ENCODE peak calls at places on chromosomes 3 and 15, in eight cellular contexts. One of them, this sample, is unnamed.

GRCh38 chr3:138124689-138125420 is 7.3 kb downstream of the A4GNT start:
- DNase-seq in activated naive CD4-positive, alpha-beta T cell treated with anti-CD3 and anti-CD28 coated beads, Interleukin-2, amount 50 U/mL, for 72 hours: no peak
- DNase-seq in stimulated activated CD4-positive, alpha-beta T cell treated with anti-CD3 and anti-CD28 coated beads, TNF-alpha, amount 100 ng/mL, for 24 hours: no peak
- DNase-seq in activated CD4-positive, CD25-positive, alpha-beta regulatory T cell: no peak
- DNase-seq in progenitor cell of endocrine pancreas: no peak
- DNase-seq in cardiac muscle cell: no peak
- DNase-seq in glutamatergic neuron: no peak
- DNase-seq in NCI-H1092 treated with DMSO at 0.1 percent for 48 hours: no peak
- DNase-seq in this sample: no peak

GRCh38 chr3:59451041-59451763 is 401.4 kb upstream of the CFAP20DC start:
- DNase-seq in stimulated activated CD4-positive, alpha-beta T cell treated with anti-CD3 and anti-CD28 coated beads, TNF-alpha, amount 100 ng/mL, for 24 hours: peak
- DNase-seq in progenitor cell of endocrine pancreas: no peak
- DNase-seq in activated naive CD4-positive, alpha-beta T cell treated with anti-CD3 and anti-CD28 coated beads, Interleukin-2, amount 50 U/mL, for 72 hours: peak
- DNase-seq in cardiac muscle cell: peak
- DNase-seq in activated CD4-positive, CD25-positive, alpha-beta regulatory T cell: peak
- DNase-seq in NCI-H1092 treated with DMSO at 0.1 percent for 48 hours: no peak
- DNase-seq in glutamatergic neuron: no peak
- DNase-seq in this sample: no peak

GRCh38 chr3:13963137-13963886 is 83.4 kb upstream of the WNT7A start:
- DNase-seq in activated CD4-positive, CD25-positive, alpha-beta regulatory T cell: no peak
- DNase-seq in cardiac muscle cell: no peak
- DNase-seq in stimulated activated CD4-positive, alpha-beta T cell treated with anti-CD3 and anti-CD28 coated beads, TNF-alpha, amount 100 ng/mL, for 24 hours: no peak
- DNase-seq in activated naive CD4-positive, alpha-beta T cell treated with anti-CD3 and anti-CD28 coated beads, Interleukin-2, amount 50 U/mL, for 72 hours: no peak
- DNase-seq in glutamatergic neuron: no peak
- DNase-seq in progenitor cell of endocrine pancreas: no peak
- DNase-seq in NCI-H1092 treated with DMSO at 0.1 percent for 48 hours: no peak
- DNase-seq in this sample: no peak

GRCh38 chr3:128326051-128326823 is 140.5 kb downstream of the DNAJB8 start:
- DNase-seq in stimulated activated CD4-positive, alpha-beta T cell treated with anti-CD3 and anti-CD28 coated beads, TNF-alpha, amount 100 ng/mL, for 24 hours: no peak
- DNase-seq in glutamatergic neuron: no peak
- DNase-seq in NCI-H1092 treated with DMSO at 0.1 percent for 48 hours: no peak
- DNase-seq in progenitor cell of endocrine pancreas: no peak
- DNase-seq in cardiac muscle cell: no peak
- DNase-seq in activated CD4-positive, CD25-positive, alpha-beta regulatory T cell: no peak
- DNase-seq in activated naive CD4-positive, alpha-beta T cell treated with anti-CD3 and anti-CD28 coated beads, Interleukin-2, amount 50 U/mL, for 72 hours: no peak
- DNase-seq in this sample: no peak

GRCh38 chr3:4351164-4351855 is 48.1 kb downstream of the SETMAR start:
- DNase-seq in glutamatergic neuron: no peak
- DNase-seq in activated naive CD4-positive, alpha-beta T cell treated with anti-CD3 and anti-CD28 coated beads, Interleukin-2, amount 50 U/mL, for 72 hours: peak
- DNase-seq in progenitor cell of endocrine pancreas: no peak
- DNase-seq in cardiac muscle cell: peak
- DNase-seq in NCI-H1092 treated with DMSO at 0.1 percent for 48 hours: no peak
- DNase-seq in activated CD4-positive, CD25-positive, alpha-beta regulatory T cell: no peak
- DNase-seq in stimulated activated CD4-positive, alpha-beta T cell treated with anti-CD3 and anti-CD28 coated beads, TNF-alpha, amount 100 ng/mL, for 24 hours: peak
- DNase-seq in this sample: no peak

GRCh38 chr3:49166752-49167556 is 823 bp upstream of the CCDC71 start:
- DNase-seq in glutamatergic neuron: no peak
- DNase-seq in activated CD4-positive, CD25-positive, alpha-beta regulatory T cell: no peak
- DNase-seq in activated naive CD4-positive, alpha-beta T cell treated with anti-CD3 and anti-CD28 coated beads, Interleukin-2, amount 50 U/mL, for 72 hours: no peak
- DNase-seq in NCI-H1092 treated with DMSO at 0.1 percent for 48 hours: no peak
- DNase-seq in cardiac muscle cell: no peak
- DNase-seq in progenitor cell of endocrine pancreas: no peak
- DNase-seq in stimulated activated CD4-positive, alpha-beta T cell treated with anti-CD3 and anti-CD28 coated beads, TNF-alpha, amount 100 ng/mL, for 24 hours: no peak
- DNase-seq in this sample: no peak

GRCh38 chr15:68820589-68821189 is at the start of gene ANP32A:
- DNase-seq in NCI-H1092 treated with DMSO at 0.1 percent for 48 hours: peak
- DNase-seq in stimulated activated CD4-positive, alpha-beta T cell treated with anti-CD3 and anti-CD28 coated beads, TNF-alpha, amount 100 ng/mL, for 24 hours: peak
- DNase-seq in activated CD4-positive, CD25-positive, alpha-beta regulatory T cell: peak
- DNase-seq in glutamatergic neuron: peak
- DNase-seq in cardiac muscle cell: peak
- DNase-seq in progenitor cell of endocrine pancreas: peak
- DNase-seq in activated naive CD4-positive, alpha-beta T cell treated with anti-CD3 and anti-CD28 coated beads, Interleukin-2, amount 50 U/mL, for 72 hours: peak
- DNase-seq in this sample: peak

GRCh38 chr15:76903251-76903681 is 1.9 kb downstream of the SCAPER start:
- DNase-seq in glutamatergic neuron: no peak
- DNase-seq in cardiac muscle cell: peak
- DNase-seq in activated CD4-positive, CD25-positive, alpha-beta regulatory T cell: no peak
- DNase-seq in activated naive CD4-positive, alpha-beta T cell treated with anti-CD3 and anti-CD28 coated beads, Interleukin-2, amount 50 U/mL, for 72 hours: peak
- DNase-seq in progenitor cell of endocrine pancreas: no peak
- DNase-seq in NCI-H1092 treated with DMSO at 0.1 percent for 48 hours: peak
- DNase-seq in stimulated activated CD4-positive, alpha-beta T cell treated with anti-CD3 and anti-CD28 coated beads, TNF-alpha, amount 100 ng/mL, for 24 hours: no peak
- DNase-seq in this sample: no peak

GRCh38 chr3:179348325-179349013 is 960 bp downstream of the MFN1 start:
- DNase-seq in glutamatergic neuron: no peak
- DNase-seq in cardiac muscle cell: no peak
- DNase-seq in progenitor cell of endocrine pancreas: no peak
- DNase-seq in activated CD4-positive, CD25-positive, alpha-beta regulatory T cell: no peak
- DNase-seq in NCI-H1092 treated with DMSO at 0.1 percent for 48 hours: no peak
- DNase-seq in stimulated activated CD4-positive, alpha-beta T cell treated with anti-CD3 and anti-CD28 coated beads, TNF-alpha, amount 100 ng/mL, for 24 hours: no peak
- DNase-seq in activated naive CD4-positive, alpha-beta T cell treated with anti-CD3 and anti-CD28 coated beads, Interleukin-2, amount 50 U/mL, for 72 hours: no peak
- DNase-seq in this sample: no peak

GRCh38 chr3:138898301-138898700 is 48.6 kb downstream of the FOXL2 start:
- DNase-seq in progenitor cell of endocrine pancreas: no peak
- DNase-seq in NCI-H1092 treated with DMSO at 0.1 percent for 48 hours: no peak
- DNase-seq in activated CD4-positive, CD25-positive, alpha-beta regulatory T cell: no peak
- DNase-seq in cardiac muscle cell: peak
- DNase-seq in activated naive CD4-positive, alpha-beta T cell treated with anti-CD3 and anti-CD28 coated beads, Interleukin-2, amount 50 U/mL, for 72 hours: no peak
- DNase-seq in stimulated activated CD4-positive, alpha-beta T cell treated with anti-CD3 and anti-CD28 coated beads, TNF-alpha, amount 100 ng/mL, for 24 hours: no peak
- DNase-seq in glutamatergic neuron: no peak
- DNase-seq in this sample: no peak

GRCh38 chr15:37253877-37254276 is 153.5 kb upstream of the MEIS2 start:
- DNase-seq in progenitor cell of endocrine pancreas: no peak
- DNase-seq in NCI-H1092 treated with DMSO at 0.1 percent for 48 hours: no peak
- DNase-seq in cardiac muscle cell: no peak
- DNase-seq in activated naive CD4-positive, alpha-beta T cell treated with anti-CD3 and anti-CD28 coated beads, Interleukin-2, amount 50 U/mL, for 72 hours: no peak
- DNase-seq in activated CD4-positive, CD25-positive, alpha-beta regulatory T cell: no peak
- DNase-seq in glutamatergic neuron: no peak
- DNase-seq in stimulated activated CD4-positive, alpha-beta T cell treated with anti-CD3 and anti-CD28 coated beads, TNF-alpha, amount 100 ng/mL, for 24 hours: no peak
- DNase-seq in this sample: no peak

GRCh38 chr3:64048631-64049061 is 25.4 kb upstream of the PSMD6 start:
- DNase-seq in progenitor cell of endocrine pancreas: no peak
- DNase-seq in cardiac muscle cell: no peak
- DNase-seq in activated naive CD4-positive, alpha-beta T cell treated with anti-CD3 and anti-CD28 coated beads, Interleukin-2, amount 50 U/mL, for 72 hours: no peak
- DNase-seq in activated CD4-positive, CD25-positive, alpha-beta regulatory T cell: no peak
- DNase-seq in stimulated activated CD4-positive, alpha-beta T cell treated with anti-CD3 and anti-CD28 coated beads, TNF-alpha, amount 100 ng/mL, for 24 hours: no peak
- DNase-seq in glutamatergic neuron: no peak
- DNase-seq in NCI-H1092 treated with DMSO at 0.1 percent for 48 hours: no peak
- DNase-seq in this sample: no peak

GRCh38 chr3:50260027-50260941 is 8.7 kb upstream of the SEMA3B start:
- DNase-seq in stimulated activated CD4-positive, alpha-beta T cell treated with anti-CD3 and anti-CD28 coated beads, TNF-alpha, amount 100 ng/mL, for 24 hours: peak
- DNase-seq in NCI-H1092 treated with DMSO at 0.1 percent for 48 hours: peak
- DNase-seq in glutamatergic neuron: peak
- DNase-seq in activated naive CD4-positive, alpha-beta T cell treated with anti-CD3 and anti-CD28 coated beads, Interleukin-2, amount 50 U/mL, for 72 hours: peak
- DNase-seq in activated CD4-positive, CD25-positive, alpha-beta regulatory T cell: peak
- DNase-seq in cardiac muscle cell: peak
- DNase-seq in progenitor cell of endocrine pancreas: peak
- DNase-seq in this sample: peak